ENCODE peak calls at places on chromosomes 13 and 19, in six cellular contexts. W is A549, P is heart left ventricle, N is HepG2, I is body of pancreas, M is GM12878. D is an unnamed sample.

GRCh38 chr19:1438035-1438932 is at the start of gene RPS15:
- ATAC-seq in I (peak; percentile 95), P (peak; percentile 91), M (peak; percentile 91), W (peak; percentile 81), N (peak; percentile 86), D (peak; percentile 93)

GRCh38 chr13:30159446-30159839 is 147.9 kb downstream of the KATNAL1 start:
- ATAC-seq in I (peak; percentile 18), M (peak; percentile 54), W (no peak), P (no peak), N (peak; percentile 44), D (no peak)

GRCh38 chr19:6521718-6522646 is 8.8 kb upstream of the TNFSF9 start:
- ATAC-seq in M (peak; percentile 70), I (no peak), P (no peak), N (no peak), W (no peak), D (no peak)

GRCh38 chr13:28796938-28797257 is 23.2 kb upstream of the MTUS2 start:
- ATAC-seq in I (no peak), N (no peak), W (no peak), M (peak; percentile 34), P (no peak), D (no peak)

GRCh38 chr19:5078179-5078578 is 109.3 kb downstream of the KDM4B start:
- ATAC-seq in P (peak; percentile 4), M (no peak), I (no peak), W (no peak), N (no peak), D (no peak)

GRCh38 chr19:3982701-3983541 is 2.3 kb downstream of the EEF2 start:
- ATAC-seq in M (no peak), I (no peak), W (no peak), N (peak; percentile 8), P (peak; percentile 10), D (no peak)

GRCh38 chr19:1009043-1009975 is 9.1 kb downstream of the GRIN3B start:
- ATAC-seq in M (peak; percentile 9), W (no peak), P (peak; percentile 38), I (no peak), N (no peak), D (no peak)

GRCh38 chr13:109844396-109844795 is 58.0 kb upstream of the IRS2 start:
- ATAC-seq in N (no peak), I (no peak), M (no peak), W (no peak), P (no peak), D (peak; percentile 67)

GRCh38 chr19:10670876-10671804 is 17.0 kb downstream of the ILF3 start:
- ATAC-seq in N (no peak), P (no peak), M (no peak), I (no peak), W (peak; percentile 34), D (no peak)

GRCh38 chr13:97797553-97797952 is 155.9 kb upstream of the IPO5 start:
- ATAC-seq in P (no peak), M (no peak), I (no peak), N (no peak), W (no peak), D (no peak)

GRCh38 chr13:79648191-79648590 is 167.2 kb downstream of the NDFIP2 start:
- ATAC-seq in P (no peak), W (no peak), M (no peak), I (no peak), N (no peak), D (no peak)

GRCh38 chr13:113140677-113141590 is 17.5 kb upstream of the PROZ start:
- ATAC-seq in W (no peak), N (no peak), P (no peak), M (no peak), I (no peak), D (no peak)

GRCh38 chr19:41364546-41365391 is 820 bp upstream of the B9D2 start:
- ATAC-seq in M (no peak), N (no peak), I (no peak), W (peak; percentile 5), P (peak; percentile 0), D (no peak)

GRCh38 chr13:35144496-35144895 is 202.4 kb downstream of the NBEA start:
- ATAC-seq in M (no peak), P (no peak), I (no peak), N (no peak), W (no peak), D (no peak)

GRCh38 chr13:112133489-112134149 is 66.7 kb downstream of the SOX1 start:
- ATAC-seq in M (no peak), I (no peak), N (no peak), W (no peak), P (no peak), D (no peak)

GRCh38 chr19:18203863-18204393 is at the start of gene RAB3A:
- ATAC-seq in N (peak; percentile 94), W (peak; percentile 93), M (peak; percentile 97), I (peak; percentile 94), P (peak; percentile 94), D (peak; percentile 96)
- TF ChIP-seq POLR2A in N (no peak), W (no peak), M (peak; percentile 47), I (no peak), P (peak; percentile 60), D (peak; percentile 57)

GRCh38 chr19:38838986-38839761 is 7.6 kb upstream of the ECH1 start:
- ATAC-seq in P (no peak), I (no peak), W (no peak), M (no peak), N (peak; percentile 2), D (no peak)
- TF ChIP-seq POLR2A in P (no peak), I (no peak), W (no peak), M (peak; percentile 48), N (no peak), D (no peak)

DNA sequence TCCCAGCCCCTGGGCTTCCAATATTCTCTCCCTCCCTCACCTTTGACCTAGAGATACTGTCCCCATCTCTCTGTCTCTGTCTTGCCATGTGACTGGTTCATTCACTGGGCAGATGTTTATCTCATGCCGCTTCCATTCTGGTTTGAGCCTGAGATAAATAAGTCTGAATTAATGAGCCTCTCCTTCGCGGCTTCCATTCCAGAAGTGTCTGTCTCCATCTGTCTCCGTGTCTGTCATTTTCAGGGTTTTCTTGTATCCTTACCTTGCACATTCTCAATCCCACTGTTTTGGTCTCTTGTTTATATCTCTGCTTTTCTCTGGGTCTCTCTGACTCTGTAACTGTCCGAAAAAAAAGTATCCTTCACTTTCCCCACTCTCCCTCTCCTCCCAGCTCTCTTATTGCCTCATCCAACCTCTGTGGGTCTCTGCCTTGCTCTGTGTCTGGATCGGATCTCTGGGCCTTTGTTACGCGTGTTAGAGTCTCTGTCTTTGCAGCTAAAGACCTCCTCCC is 4.3 kb downstream of the SPHK2 start:
- ATAC-seq in W (no peak), N (no peak), I (no peak), M (no peak), P (no peak), D (no peak)
- TF ChIP-seq POLR2A in W (no peak), N (peak; percentile 31), I (no peak), M (no peak), P (no peak), D (no peak)

GRCh38 chr19:52307275-52307674 is 10.3 kb downstream of the ZNF480 start:
- ATAC-seq in W (no peak), I (no peak), P (no peak), N (no peak), M (no peak), D (no peak)
- TF ChIP-seq POLR2A in W (no peak), I (no peak), P (no peak), N (no peak), M (no peak), D (no peak)

GRCh38 chr19:47274891-47275865 is 493 bp downstream of the INAFM1 start:
- ATAC-seq in P (peak; percentile 3), N (no peak), I (no peak), W (peak; percentile 7), M (peak; percentile 2), D (peak; percentile 21)
- TF ChIP-seq POLR2A in P (peak; percentile 35), N (no peak), I (peak; percentile 11), W (no peak), M (no peak), D (no peak)

GRCh38 chr19:35744688-35745327 is 410 bp downstream of the U2AF1L4 start:
- ATAC-seq in W (peak; percentile 60), P (peak; percentile 77), N (peak; percentile 44), I (peak; percentile 67), M (peak; percentile 58), D (peak; percentile 74)
- TF ChIP-seq POLR2A in W (peak; percentile 52), P (no peak), N (no peak), I (peak; percentile 90), M (peak; percentile 79), D (no peak)